ENCODE peak calls at places on chromosomes 3 and 15, in five cellular contexts. D is PC-9, S is heart left ventricle, V is OCI-LY7, E is fibroblast of lung. O is an unnamed sample.

GRCh38 chr3:197478746-197479668 is 76.8 kb downstream of the BDH1 start:
- DNase-seq in E (peak; percentile 72), S (no peak), D (peak; percentile 48), V (no peak), O (peak; percentile 32)

GRCh38 chr15:26212109-26212508 is 349.0 kb upstream of the ATP10A start:
- DNase-seq in V (no peak), S (no peak), D (no peak), E (no peak), O (no peak)

GRCh38 chr3:129764090-129764489 is 129.4 kb downstream of the TMCC1 start:
- DNase-seq in E (no peak), D (no peak), S (no peak), V (no peak), O (no peak)

GRCh38 chr3:5194801-5195509 is 7.4 kb downstream of the EDEM1 start:
- DNase-seq in E (peak; percentile 93), V (peak; percentile 70), S (no peak), D (peak; percentile 31), O (peak; percentile 14)

GRCh38 chr3:179967622-179968021 is 69.1 kb downstream of the PEX5L start:
- DNase-seq in D (no peak), E (peak; percentile 85), S (no peak), V (no peak), O (no peak)

GRCh38 chr15:70451861-70452653 is 311.3 kb downstream of the UACA start:
- DNase-seq in S (no peak), E (no peak), V (no peak), D (no peak), O (no peak)

GRCh38 chr3:57451150-57451846 is 92.8 kb downstream of the DNAH12 start:
- DNase-seq in S (no peak), V (no peak), E (no peak), D (no peak), O (no peak)

GRCh38 chr3:183818706-183819624 is 6.4 kb downstream of the MAP6D1 start:
- DNase-seq in D (no peak), S (no peak), V (no peak), E (no peak), O (no peak)

GRCh38 chr3:52838561-52839267 is 3.9 kb upstream of the MUSTN1 start:
- DNase-seq in S (peak; percentile 23), E (no peak), D (no peak), V (no peak), O (no peak)

GRCh38 chr3:149648525-149648924 is 9.3 kb downstream of the WWTR1 start:
- DNase-seq in S (no peak), E (peak; percentile 66), D (no peak), V (no peak), O (no peak)

GRCh38 chr15:40927497-40928346 is 1.4 kb upstream of the DLL4 start:
- DNase-seq in D (no peak), V (no peak), E (no peak), S (no peak), O (no peak)

GRCh38 chr3:58049143-58049785 is 41.0 kb downstream of the FLNB start:
- DNase-seq in D (peak; percentile 87), V (no peak), E (peak; percentile 96), S (peak; percentile 70), O (peak; percentile 82)

GRCh38 chr15:31164573-31164912 is 63.0 kb upstream of the TRPM1 start:
- DNase-seq in V (no peak), E (no peak), S (no peak), D (no peak), O (no peak)

GRCh38 chr15:25345943-25346342 is 92.9 kb downstream of the UBE3A start:
- DNase-seq in S (peak; percentile 82), E (peak; percentile 65), V (no peak), D (no peak), O (no peak)

GRCh38 chr15:67405208-67406191 is 115.4 kb upstream of the C15orf61 start:
- DNase-seq in E (peak; percentile 90), S (no peak), V (no peak), D (no peak), O (peak; percentile 39)

GRCh38 chr3:45026957-45027356 is 854 bp downstream of the CLEC3B start:
- DNase-seq in S (peak; percentile 86), V (no peak), D (peak; percentile 18), E (peak; percentile 38), O (peak; percentile 24)

GRCh38 chr3:149009732-149010131 is 18.4 kb downstream of the GYG1 start:
- DNase-seq in D (no peak), E (peak; percentile 39), S (no peak), V (no peak), O (no peak)

GRCh38 chr15:101121511-101122090 is 130.2 kb downstream of the CHSY1 start:
- DNase-seq in S (peak; percentile 89), V (peak; percentile 27), D (peak; percentile 3), E (peak; percentile 65), O (peak; percentile 51)

GRCh38 chr15:63371297-63371918 is 10.2 kb downstream of the CA12 start:
- DNase-seq in S (no peak), E (peak; percentile 58), D (no peak), V (no peak), O (no peak)

GRCh38 chr3:13834258-13835035 is 45.4 kb downstream of the WNT7A start:
- DNase-seq in E (no peak), S (no peak), V (no peak), D (no peak), O (no peak)

GRCh38 chr15:36878745-36879262 is 221.5 kb downstream of the MEIS2 start:
- DNase-seq in E (no peak), D (no peak), V (no peak), S (no peak), O (no peak)

GRCh38 chr15:78955355-78955754 is 10.5 kb upstream of the CTSH start:
- DNase-seq in V (no peak), E (no peak), S (no peak), D (no peak), O (no peak)

GRCh38 chr15:78950906-78951840 is 6.3 kb upstream of the CTSH start:
- DNase-seq in E (peak; percentile 30), S (no peak), V (peak; percentile 47), D (no peak), O (no peak)

GRCh38 chr15:78950343-78950742 is 5.5 kb upstream of the CTSH start:
- DNase-seq in S (no peak), V (no peak), D (no peak), E (no peak), O (no peak)

GRCh38 chr15:78949461-78949860 is 4.6 kb upstream of the CTSH start:
- DNase-seq in V (no peak), S (no peak), E (no peak), D (peak; percentile 52), O (no peak)

DNA sequence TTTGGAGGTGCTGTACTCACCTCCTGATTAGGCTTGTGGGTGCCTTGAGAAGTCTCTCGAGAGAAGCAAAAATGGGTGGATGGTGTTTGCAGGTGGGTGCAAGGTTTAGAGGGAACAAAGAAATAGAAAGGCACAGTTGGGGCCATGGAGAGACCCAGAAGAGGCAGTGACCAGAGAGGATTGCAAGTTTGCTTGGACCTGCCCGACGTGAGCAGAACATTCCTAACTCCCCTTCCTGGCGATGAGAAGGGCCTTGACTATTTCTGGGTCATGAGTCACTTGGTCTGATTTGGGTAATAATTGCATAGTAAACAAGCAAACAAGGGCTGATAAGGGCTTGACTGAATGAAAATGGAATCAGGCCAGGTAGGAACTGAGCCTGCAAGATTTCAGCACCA is 7.0 kb upstream of the CTSH start:
- DNase-seq in D (peak; percentile 44), E (peak; percentile 57), S (no peak), V (no peak), O (peak; percentile 76)
- H3K4me1 ChIP-seq in D (peaks cover 53% of the 10 kb centered on the region), E (no peaks in the 10 kb centered on the region), S (peaks cover 12% of the 10 kb centered on the region), V (peaks cover 13% of the 10 kb centered on the region), O (peaks cover 45% of the 10 kb centered on the region)

DNA sequence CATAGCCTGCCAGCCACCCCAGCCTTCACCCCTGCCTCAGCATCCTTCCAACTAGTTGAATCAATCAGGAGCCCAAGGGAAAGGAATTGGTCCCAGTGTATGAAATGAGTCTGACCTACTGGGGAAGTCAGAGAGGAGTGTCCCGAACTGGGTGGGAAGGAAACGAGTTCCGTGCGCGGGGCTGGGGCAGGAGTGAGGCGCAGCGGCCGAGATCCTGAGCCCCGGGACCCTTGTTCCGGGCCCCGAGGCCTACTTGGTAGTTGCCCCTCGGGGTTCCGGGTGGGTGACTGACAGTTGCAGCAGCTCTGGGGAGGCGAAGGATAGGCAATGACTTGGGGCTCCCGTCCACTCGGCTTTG is 1.1 kb upstream of the PLCL2 start:
- DNase-seq in V (no peak), D (no peak), S (no peak), E (no peak), O (no peak)
- H3K4me1 ChIP-seq in V (peaks cover 17% of the 10 kb centered on the region), D (peaks cover 27% of the 10 kb centered on the region), S (peaks cover 54% of the 10 kb centered on the region), E (no peaks in the 10 kb centered on the region), O (peaks cover 12% of the 10 kb centered on the region)

GRCh38 chr3:153093629-153094028 is 68.4 kb upstream of the RAP2B start:
- DNase-seq in S (no peak), E (no peak), D (no peak), V (no peak), O (no peak)

GRCh38 chr3:153087595-153088566 is 74.1 kb upstream of the RAP2B start:
- DNase-seq in S (peak; percentile 53), D (no peak), E (peak; percentile 79), V (no peak), O (no peak)

GRCh38 chr3:153090973-153091372 is 71.1 kb upstream of the RAP2B start:
- DNase-seq in D (no peak), V (no peak), S (no peak), E (no peak), O (no peak)

GRCh38 chr3:153094386-153094785 is 67.6 kb upstream of the RAP2B start:
- DNase-seq in S (no peak), V (no peak), D (no peak), E (peak; percentile 25), O (no peak)

DNA sequence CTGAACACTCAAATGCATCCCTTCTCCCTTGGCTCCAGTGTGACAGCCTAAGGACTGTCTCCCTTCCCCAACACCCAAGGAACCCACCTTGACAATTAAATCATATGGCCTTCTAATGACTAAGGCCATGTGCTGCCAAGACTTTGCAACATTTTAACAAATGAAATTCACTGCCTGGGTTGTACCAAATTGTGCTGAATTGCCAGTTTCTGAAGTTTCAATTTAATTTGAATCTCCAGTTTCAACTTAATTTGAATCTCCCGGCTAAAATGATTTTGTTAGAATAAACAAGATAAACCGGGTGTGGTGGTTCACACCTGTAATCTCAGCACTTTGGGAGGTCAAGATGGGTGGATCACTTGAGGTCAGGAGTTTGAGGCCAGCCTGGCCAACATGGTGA is 72.4 kb upstream of the RAP2B start:
- DNase-seq in E (no peak), S (no peak), D (no peak), V (no peak), O (no peak)
- H3K4me1 ChIP-seq in E (no peaks in the 10 kb centered on the region), S (peaks cover 4% of the 10 kb centered on the region), D (peaks cover 7% of the 10 kb centered on the region), V (no peaks in the 10 kb centered on the region), O (no peaks in the 10 kb centered on the region)

DNA sequence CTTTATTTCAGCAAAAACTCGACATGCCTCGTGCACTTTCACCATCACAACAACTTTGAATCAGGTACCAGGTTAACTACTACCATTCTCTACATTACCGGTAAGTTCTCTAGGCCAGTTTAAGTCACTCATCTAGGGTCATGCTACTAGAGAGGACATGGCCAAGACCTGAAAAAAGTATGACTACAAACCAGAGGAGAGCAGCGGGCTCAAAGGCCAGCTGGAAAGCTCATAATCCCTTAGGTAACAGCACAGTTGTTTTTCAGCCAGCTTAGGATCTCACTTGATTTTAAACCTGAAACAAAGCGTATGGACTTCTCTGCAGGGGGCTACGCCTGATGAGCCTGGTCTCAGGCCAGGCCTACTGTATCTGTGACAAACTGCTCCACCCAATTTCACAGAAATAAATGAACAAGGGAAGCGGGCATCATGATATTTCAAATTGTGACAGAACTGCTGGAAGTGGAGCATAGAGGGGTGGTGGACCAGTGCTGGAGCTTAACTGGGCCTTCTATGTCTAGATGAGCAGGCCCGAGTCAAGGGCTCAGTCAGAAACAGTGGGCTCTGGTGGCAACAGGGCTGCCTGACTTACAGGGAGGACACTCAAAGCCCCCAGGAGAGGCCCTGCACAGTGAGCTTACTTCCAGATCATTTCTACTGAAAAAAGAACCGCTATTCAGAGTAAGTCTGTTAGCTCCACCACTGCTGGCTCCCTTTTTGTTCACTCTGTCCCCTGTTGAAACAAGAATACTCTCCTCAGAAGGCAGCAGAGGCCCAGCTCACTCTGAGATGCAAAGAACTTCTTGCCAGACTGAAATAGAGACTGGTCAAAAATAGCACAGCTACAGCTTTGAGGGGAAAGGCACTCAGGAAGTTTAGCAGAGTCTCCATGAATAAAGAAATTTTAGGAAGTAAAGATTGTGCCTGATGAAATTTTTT is 47.0 kb downstream of the LRIG1 start:
- DNase-seq in D (no peak), V (no peak), E (no peak), S (no peak), O (no peak)
- H3K4me1 ChIP-seq in D (no peaks in the 10 kb centered on the region), V (no peaks in the 10 kb centered on the region), E (peaks cover 7% of the 10 kb centered on the region), S (peaks cover 73% of the 10 kb centered on the region), O (peaks cover 59% of the 10 kb centered on the region)

O was measured in body of pancreas.